ENCODE peak calls at places on chromosomes 4 and X, in five cellular contexts. One of them, this sample, is unnamed.

GRCh38 chrX:2228466-2228865 is 272.3 kb downstream of the DHRSX start:
- DNase-seq in astrocyte of the hippocampus: peak
- DNase-seq in OCI-M1: no peak
- DNase-seq in NCI-H1694 treated with DMSO at 0.1 percent for 48 hours: no peak
- DNase-seq in amygdala: no peak
- DNase-seq in this sample: no peak

GRCh38 chrX:21225643-21226042 is 148.6 kb upstream of the CNKSR2 start:
- DNase-seq in NCI-H1694 treated with DMSO at 0.1 percent for 48 hours: no peak
- DNase-seq in astrocyte of the hippocampus: no peak
- DNase-seq in OCI-M1: no peak
- DNase-seq in amygdala: no peak
- DNase-seq in this sample: no peak

GRCh38 chr4:44120646-44121045 is 328.0 kb downstream of the KCTD8 start:
- DNase-seq in astrocyte of the hippocampus: no peak
- DNase-seq in OCI-M1: no peak
- DNase-seq in NCI-H1694 treated with DMSO at 0.1 percent for 48 hours: no peak
- DNase-seq in amygdala: no peak
- DNase-seq in this sample: no peak

GRCh38 chrX:9859711-9860555 is 73.7 kb downstream of the SHROOM2 start:
- DNase-seq in NCI-H1694 treated with DMSO at 0.1 percent for 48 hours: no peak
- DNase-seq in astrocyte of the hippocampus: peak
- DNase-seq in amygdala: no peak
- DNase-seq in OCI-M1: no peak
- DNase-seq in this sample: no peak

GRCh38 chr4:151202851-151203455 is 74.0 kb upstream of the PRSS48 start:
- DNase-seq in NCI-H1694 treated with DMSO at 0.1 percent for 48 hours: no peak
- DNase-seq in amygdala: no peak
- DNase-seq in astrocyte of the hippocampus: peak
- DNase-seq in OCI-M1: no peak
- DNase-seq in this sample: no peak

GRCh38 chrX:17414839-17415238 is 39.8 kb downstream of the NHS start:
- DNase-seq in amygdala: no peak
- DNase-seq in OCI-M1: no peak
- DNase-seq in astrocyte of the hippocampus: peak
- DNase-seq in NCI-H1694 treated with DMSO at 0.1 percent for 48 hours: no peak
- DNase-seq in this sample: peak

GRCh38 chr4:6049972-6050371 is 31.7 kb upstream of the C4orf50 start:
- DNase-seq in OCI-M1: no peak
- DNase-seq in NCI-H1694 treated with DMSO at 0.1 percent for 48 hours: no peak
- DNase-seq in astrocyte of the hippocampus: peak
- DNase-seq in amygdala: no peak
- DNase-seq in this sample: no peak

GRCh38 chr4:110533940-110534339 is 58.0 kb downstream of the ENPEP start:
- DNase-seq in astrocyte of the hippocampus: peak
- DNase-seq in OCI-M1: peak
- DNase-seq in NCI-H1694 treated with DMSO at 0.1 percent for 48 hours: no peak
- DNase-seq in amygdala: no peak
- DNase-seq in this sample: no peak

GRCh38 chr4:28177641-28178040 is 1317.0 kb downstream of the STIM2 start:
- DNase-seq in astrocyte of the hippocampus: no peak
- DNase-seq in NCI-H1694 treated with DMSO at 0.1 percent for 48 hours: no peak
- DNase-seq in OCI-M1: peak
- DNase-seq in amygdala: no peak
- DNase-seq in this sample: no peak

GRCh38 chr4:28469886-28470285 is 1609.2 kb downstream of the STIM2 start:
- DNase-seq in astrocyte of the hippocampus: no peak
- DNase-seq in OCI-M1: peak
- DNase-seq in NCI-H1694 treated with DMSO at 0.1 percent for 48 hours: no peak
- DNase-seq in amygdala: no peak
- DNase-seq in this sample: no peak